ENCODE peak calls at places on chromosomes 7 and 10, in four cellular contexts. B, L, U and D are unnamed samples.

GRCh38 chr7:95544174-95544573 is 52.1 kb downstream of the PDK4 start:
- DNase-seq in U (no peak), B (no peak), L (no peak), D (no peak)

GRCh38 chr10:62047960-62048383 is 146.5 kb downstream of the ARID5B start:
- DNase-seq in B (no peak), U (no peak), L (no peak), D (peak; percentile 44)

GRCh38 chr7:157438121-157439025 is 101.6 kb downstream of the DNAJB6 start:
- DNase-seq in U (no peak), B (no peak), L (no peak), D (no peak)

GRCh38 chr7:103569621-103570305 is 123.8 kb upstream of the SLC26A5 start:
- DNase-seq in B (no peak), U (no peak), L (no peak), D (no peak)

GRCh38 chr7:25844109-25844915 is 307.7 kb upstream of the NFE2L3 start:
- DNase-seq in B (no peak), U (no peak), L (no peak), D (no peak)

GRCh38 chr10:51109821-51110533 is 35.7 kb downstream of the PRKG1 start:
- DNase-seq in U (no peak), B (no peak), L (no peak), D (no peak)

GRCh38 chr10:34370121-34370520 is 445.0 kb downstream of the PARD3 start:
- DNase-seq in L (no peak), B (no peak), U (no peak), D (no peak)

GRCh38 chr10:2208106-2208505 is 470.8 kb upstream of the ADARB2 start:
- DNase-seq in B (no peak), L (no peak), U (no peak), D (no peak)

GRCh38 chr7:510782-511281 is 8.8 kb downstream of the PDGFA start:
- DNase-seq in B (no peak), U (no peak), L (peak; percentile 13), D (no peak)

GRCh38 chr7:1857487-1858425 is 187.7 kb downstream of the ELFN1 start:
- DNase-seq in U (no peak), L (peak; percentile 21), B (no peak), D (no peak)

GRCh38 chr7:101950450-101951119 is 133.2 kb downstream of the CUX1 start:
- DNase-seq in U (no peak), L (no peak), B (no peak), D (no peak)

GRCh38 chr10:132538790-132539421 is 1.3 kb downstream of the INPP5A start:
- DNase-seq in U (no peak), B (no peak), L (peak; percentile 34), D (no peak)

GRCh38 chr10:120392245-120392644 is 64.8 kb upstream of the PLPP4 start:
- DNase-seq in L (no peak), U (no peak), B (no peak), D (no peak)

GRCh38 chr7:140267381-140268226 is 90.8 kb upstream of the KDM7A start:
- DNase-seq in U (no peak), L (no peak), B (no peak), D (no peak)

GRCh38 chr7:130421685-130422084 is 19.1 kb downstream of the CEP41 start:
- DNase-seq in L (no peak), B (no peak), U (no peak), D (no peak)

GRCh38 chr7:141654551-141654950 is 47.4 kb downstream of the DENND11 start:
- DNase-seq in U (peak; percentile 17), B (no peak), L (peak; percentile 56), D (peak; percentile 61)

GRCh38 chr7:151218170-151218569 is 7.9 kb upstream of the H2BK1 start:
- DNase-seq in L (no peak), U (no peak), B (no peak), D (no peak)

GRCh38 chr10:65313406-65313805 is 1612.4 kb upstream of the LRRTM3 start:
- DNase-seq in L (no peak), B (no peak), U (no peak), D (no peak)

GRCh38 chr10:48536226-48536500 is 68.7 kb downstream of the ARHGAP22 start:
- DNase-seq in U (no peak), B (no peak), L (no peak), D (no peak)

GRCh38 chr10:118753331-118753730 is 1.4 kb downstream of the CACUL1 start:
- DNase-seq in U (no peak), B (no peak), L (no peak), D (no peak)

GRCh38 chr10:34816067-34817002 is 1.2 kb upstream of the PARD3 start:
- DNase-seq in L (no peak), U (no peak), B (no peak), D (no peak)

GRCh38 chr7:99340659-99341058 is 15.0 kb downstream of the ARPC1A start:
- DNase-seq in U (no peak), L (no peak), B (no peak), D (no peak)

GRCh38 chr7:158073845-158074840 is 513.5 kb downstream of the PTPRN2 start:
- DNase-seq in L (no peak), B (no peak), U (no peak), D (no peak)

GRCh38 chr10:121213436-121213835 is 362.3 kb downstream of the WDR11 start:
- DNase-seq in B (no peak), U (no peak), L (no peak), D (no peak)

GRCh38 chr7:157488326-157488725 is 151.5 kb downstream of the DNAJB6 start:
- DNase-seq in U (no peak), B (peak; percentile 35), L (no peak), D (no peak)

GRCh38 chr10:103912759-103913158 is 5.2 kb downstream of the STN1 start:
- DNase-seq in L (no peak), U (no peak), B (no peak), D (no peak)
- H3K27ac ChIP-seq in L (no peak overlapping the region), U (peak overlapping the region; percentile 28), B (peak overlapping the region; percentile 19), D (no peak overlapping the region)

GRCh38 chr10:15209827-15210509 is 41.5 kb upstream of the NMT2 start:
- DNase-seq in L (peak; percentile 78), B (no peak), U (peak; percentile 80), D (peak; percentile 68)
- H3K27ac ChIP-seq in L (no peak overlapping the region), B (no peak overlapping the region), U (no peak overlapping the region), D (no peak overlapping the region)

DNA sequence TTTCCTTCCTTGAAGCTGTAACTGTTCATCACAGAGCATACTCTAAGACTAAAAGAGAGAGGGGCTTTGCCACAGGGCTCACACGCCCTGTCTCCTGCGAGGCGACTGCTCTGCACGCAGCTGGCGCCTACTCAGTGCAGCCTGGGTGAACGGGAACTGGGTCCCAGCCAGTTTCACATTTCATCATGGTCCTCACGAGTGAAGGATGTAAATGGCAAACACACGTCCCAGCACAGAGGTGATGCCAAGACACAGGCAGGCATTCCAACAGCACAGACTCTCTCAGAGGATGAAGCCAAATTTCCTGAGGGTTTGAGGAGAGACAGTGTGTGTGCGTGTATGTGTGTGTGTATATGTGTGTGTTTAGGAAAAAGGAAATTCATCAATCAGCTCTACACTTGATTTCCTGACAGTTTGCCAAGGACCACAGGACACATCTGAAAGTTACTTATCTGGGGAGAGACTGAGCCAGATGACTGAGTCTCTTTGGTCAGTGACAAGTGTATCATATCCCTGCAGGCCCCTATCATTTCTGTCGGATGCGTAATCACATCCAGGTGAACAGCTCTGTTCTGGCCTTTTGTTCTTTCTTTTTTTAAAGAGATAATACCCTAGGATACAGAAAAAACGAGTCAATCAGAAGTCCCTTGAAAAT is 53.8 kb downstream of the CHST15 start:
- DNase-seq in B (no peak), U (no peak), L (no peak), D (no peak)
- H3K27ac ChIP-seq in B (no peak overlapping the region), U (no peak overlapping the region), L (peak overlapping the region; percentile 28), D (no peak overlapping the region)

DNA sequence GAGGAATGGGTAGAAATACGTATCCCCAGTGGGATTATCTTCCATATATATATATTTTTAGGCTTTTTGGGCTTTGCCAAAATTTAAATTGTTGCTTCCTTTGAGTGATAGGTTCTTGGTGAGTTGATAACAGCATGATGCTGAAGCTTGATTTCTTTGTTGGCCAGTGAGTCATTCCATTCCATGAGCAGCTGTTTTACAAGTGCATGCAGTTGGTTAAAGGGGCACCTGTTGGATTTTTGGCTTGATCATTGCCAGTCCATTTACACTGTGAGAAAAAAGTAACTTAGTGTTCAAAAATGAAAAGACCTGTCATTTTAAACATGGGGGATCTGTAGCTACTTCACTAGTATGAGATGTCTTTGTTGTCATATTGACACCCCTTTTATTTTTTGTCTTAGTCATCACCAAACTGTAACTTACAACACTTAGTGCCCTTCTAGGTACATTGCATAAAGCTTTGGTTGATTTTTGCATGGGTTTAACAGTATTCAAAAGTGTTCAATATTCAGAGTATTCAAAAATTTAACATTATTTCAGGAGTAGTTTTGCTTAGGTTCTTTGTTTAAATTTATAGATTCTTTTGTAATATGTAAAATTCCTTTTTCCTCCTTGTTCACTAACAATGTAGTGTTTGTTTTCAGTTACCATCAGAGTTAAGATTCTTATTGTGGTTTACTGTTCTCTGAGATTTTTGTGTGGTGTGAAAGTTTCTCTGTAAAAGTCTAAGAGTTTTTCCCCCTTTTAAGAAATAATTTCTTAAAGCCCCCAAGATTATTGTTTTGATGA is 8.8 kb downstream of the AKAP9 start:
- DNase-seq in B (no peak), U (no peak), L (no peak), D (no peak)
- H3K27ac ChIP-seq in B (no peak overlapping the region), U (no peak overlapping the region), L (no peak overlapping the region), D (no peak overlapping the region)

DNA sequence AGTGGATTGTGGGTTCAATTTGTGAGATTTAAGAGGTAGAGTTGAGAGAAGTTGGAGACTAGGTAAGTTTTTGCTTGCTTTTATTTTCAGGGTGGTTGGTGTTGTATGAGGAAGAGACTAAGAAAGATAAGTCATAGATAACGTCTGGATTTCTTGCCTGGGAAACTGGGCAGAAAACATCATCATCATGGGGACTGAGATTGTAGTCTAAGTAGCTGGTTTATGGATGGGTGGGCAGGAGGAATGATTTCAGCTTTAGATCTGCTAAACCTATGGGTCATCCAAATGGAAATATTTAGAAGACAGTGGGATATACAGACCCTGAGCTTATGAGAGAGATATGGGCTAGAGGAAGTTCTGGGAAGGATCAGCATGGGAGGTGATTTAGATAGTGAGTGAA is 169.8 kb downstream of the WNT2 start:
- DNase-seq in U (no peak), B (no peak), L (no peak), D (no peak)
- H3K27ac ChIP-seq in U (no peak overlapping the region), B (no peak overlapping the region), L (no peak overlapping the region), D (no peak overlapping the region)